ENCODE peak calls at places on chromosomes 5 and 9, in seven cellular contexts. B is effector memory CD4-positive, alpha-beta T cell; S is lower lobe of right lung; F is SK-N-SH; Q is WERI-Rb-1; G is transverse colon; I is cardiac muscle cell. X is an unnamed sample.

GRCh38 chr5:95241635-95242034 is 43.3 kb downstream of the MCTP1 start:
- DNase-seq in F (no peak), Q (no peak), S (no peak), G (no peak), I (no peak), B (no peak), X (no peak)

GRCh38 chr9:109918359-109919163 is 138.6 kb downstream of the PALM2AKAP2 start:
- DNase-seq in B (no peak), I (no peak), G (peak), Q (no peak), F (no peak), S (no peak), X (no peak)

GRCh38 chr5:74632947-74633356 is 7.6 kb downstream of the ENC1 start:
- DNase-seq in I (peak), B (no peak), Q (no peak), G (no peak), S (no peak), F (no peak), X (no peak)

GRCh38 chr5:15946026-15946425 is 233.6 kb downstream of the MARCHF11 start:
- DNase-seq in S (no peak), I (peak), Q (no peak), F (no peak), B (no peak), G (no peak), X (no peak)

GRCh38 chr9:3906437-3907213 is 380.8 kb upstream of the RFX3 start:
- DNase-seq in B (no peak), I (peak), Q (peak), S (no peak), G (no peak), F (peak), X (no peak)

GRCh38 chr9:89675403-89675771 is 70.6 kb downstream of the GADD45G start:
- DNase-seq in S (no peak), G (no peak), Q (peak), F (peak), B (no peak), I (no peak), X (no peak)

GRCh38 chr5:130720355-130720754 is 444.7 kb downstream of the HINT1 start:
- DNase-seq in B (no peak), S (no peak), I (peak), Q (no peak), F (peak), G (no peak), X (no peak)

GRCh38 chr5:67095346-67095871 is 101.2 kb downstream of the CD180 start:
- DNase-seq in S (peak), G (peak), B (no peak), Q (no peak), F (no peak), I (peak), X (peak)

GRCh38 chr5:145660897-145661650 is 174.1 kb downstream of the PRELID2 start:
- DNase-seq in G (no peak), F (no peak), I (peak), B (no peak), Q (no peak), S (no peak), X (no peak)

GRCh38 chr5:172085738-172086137 is 79.3 kb upstream of the FBXW11 start:
- DNase-seq in F (no peak), I (no peak), S (no peak), B (no peak), G (no peak), Q (no peak), X (no peak)

GRCh38 chr9:91191443-91192378 is 170.0 kb downstream of the AUH start:
- DNase-seq in B (no peak), S (no peak), F (no peak), I (no peak), Q (peak), G (no peak), X (no peak)

GRCh38 chr5:42875785-42876374 is 64.2 kb upstream of the SELENOP start:
- DNase-seq in G (no peak), F (no peak), Q (no peak), B (no peak), I (no peak), S (no peak), X (no peak)

GRCh38 chr5:24773241-24773640 is 128.5 kb upstream of the CDH10 start:
- DNase-seq in G (no peak), F (no peak), Q (no peak), S (no peak), I (no peak), B (no peak), X (no peak)

GRCh38 chr9:90914868-90915483 is 113.4 kb downstream of the SYK start:
- DNase-seq in Q (peak), B (peak), F (peak), I (peak), G (peak), S (peak), X (peak)

GRCh38 chr9:105712297-105712696 is 18.0 kb downstream of the TMEM38B start:
- DNase-seq in Q (no peak), B (no peak), S (no peak), G (no peak), F (no peak), I (no peak), X (no peak)

GRCh38 chr9:2228132-2228531 is 213.0 kb downstream of the SMARCA2 start:
- DNase-seq in F (peak), I (peak), B (no peak), G (peak), Q (peak), S (peak), X (peak)

GRCh38 chr5:97191893-97192292 is 8.8 kb upstream of the RIOK2 start:
- DNase-seq in Q (no peak), I (no peak), F (no peak), G (no peak), B (no peak), S (no peak), X (no peak)

GRCh38 chr9:88388886-88389617 is 808 bp downstream of the SPIN1 start:
- DNase-seq in G (peak), F (peak), S (peak), I (peak), Q (peak), B (no peak), X (peak)

GRCh38 chr9:79610019-79610760 is 38.4 kb downstream of the TLE4 start:
- DNase-seq in Q (no peak), S (no peak), G (no peak), B (no peak), F (peak), I (no peak), X (no peak)

GRCh38 chr9:93118863-93119702 is 15.0 kb downstream of the NINJ1 start:
- DNase-seq in F (no peak), I (no peak), S (peak), Q (no peak), G (no peak), B (no peak), X (no peak)

GRCh38 chr5:107985144-107985543 is 314.4 kb upstream of the EFNA5 start:
- DNase-seq in Q (peak), B (no peak), G (peak), F (no peak), I (peak), S (no peak), X (no peak)

GRCh38 chr9:116550728-116551436 is 136.2 kb upstream of the TRIM32 start:
- DNase-seq in F (no peak), I (peak), S (no peak), Q (no peak), G (no peak), B (no peak), X (no peak)

GRCh38 chr9:9117866-9118265 is 1318.3 kb upstream of the DMAC1 start:
- DNase-seq in I (no peak), F (no peak), Q (no peak), S (no peak), G (no peak), B (no peak), X (no peak)

GRCh38 chr9:37253377-37253937 is 133.1 kb downstream of the ZCCHC7 start:
- DNase-seq in F (no peak), S (no peak), G (no peak), Q (no peak), B (no peak), I (no peak), X (no peak)

GRCh38 chr5:1723957-1724821 is 75.4 kb downstream of the MRPL36 start:
- DNase-seq in G (no peak), Q (no peak), I (no peak), F (no peak), S (peak), B (no peak), X (no peak)

GRCh38 chr5:169648725-169649124 is 11.7 kb downstream of the DOCK2 start:
- DNase-seq in F (no peak), G (no peak), B (no peak), Q (no peak), I (peak), S (no peak), X (no peak)

GRCh38 chr5:83071286-83071685 is 5.9 kb downstream of the TMEM167A start:
- DNase-seq in G (no peak), Q (no peak), I (no peak), F (no peak), S (no peak), B (no peak), X (no peak)

GRCh38 chr9:32382582-32383320 is 1.7 kb upstream of the ACO1 start:
- DNase-seq in B (no peak), I (no peak), F (no peak), G (no peak), S (no peak), Q (no peak), X (no peak)

GRCh38 chr5:156295434-156295833 is 31.5 kb upstream of the SGCD start:
- DNase-seq in Q (peak), S (no peak), B (no peak), G (no peak), I (no peak), F (no peak), X (no peak)

GRCh38 chr5:169201597-169201996 is 99.3 kb downstream of the SLIT3 start:
- DNase-seq in Q (no peak), B (no peak), I (no peak), F (no peak), S (no peak), G (no peak), X (no peak)

GRCh38 chr9:137243626-137244485 is 2.8 kb downstream of the TUBB4B start:
- DNase-seq in B (no peak), S (no peak), Q (peak), F (no peak), I (no peak), G (peak), X (no peak)

GRCh38 chr9:133841167-133841812 is 103.1 kb upstream of the SARDH start:
- DNase-seq in G (no peak), I (no peak), Q (no peak), S (no peak), F (no peak), B (no peak), X (no peak)

GRCh38 chr9:133842174-133842573 is 104.0 kb upstream of the SARDH start:
- DNase-seq in F (no peak), Q (no peak), B (no peak), S (no peak), G (peak), I (no peak), X (no peak)

GRCh38 chr9:133837644-133838597 is 99.8 kb upstream of the SARDH start:
- DNase-seq in F (no peak), B (no peak), S (no peak), I (no peak), G (no peak), Q (peak), X (no peak)

GRCh38 chr9:133838859-133839507 is 100.8 kb upstream of the SARDH start:
- DNase-seq in B (no peak), S (no peak), I (no peak), G (no peak), Q (no peak), F (no peak), X (no peak)

DNA sequence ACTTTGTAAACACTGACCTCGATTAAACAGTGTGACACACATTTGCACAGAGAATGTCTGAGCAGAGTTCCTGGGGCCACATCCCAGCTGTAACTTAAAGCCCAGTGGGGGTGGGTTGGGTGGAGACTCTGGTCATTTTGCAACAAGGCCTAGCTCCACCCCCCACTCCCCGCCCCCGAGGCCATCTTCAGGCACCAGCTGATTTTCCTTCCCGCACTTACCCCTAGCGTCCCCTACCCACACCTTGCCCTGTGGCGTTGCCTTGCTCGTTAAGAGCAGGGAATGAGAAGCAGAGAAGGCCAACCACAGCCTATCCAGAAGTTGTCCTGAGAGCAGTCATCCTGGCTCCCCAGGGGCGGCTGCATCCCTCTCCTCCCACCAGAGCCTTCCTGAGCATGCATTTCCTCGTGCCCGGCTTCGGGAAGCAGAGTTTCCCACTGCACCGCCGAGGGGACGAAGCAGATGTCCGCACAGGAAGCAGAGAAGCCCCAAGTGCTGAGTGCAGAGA is 101.7 kb upstream of the SARDH start:
- DNase-seq in S (no peak), G (no peak), B (no peak), F (peak), I (peak), Q (peak), X (no peak)
- H3K27ac ChIP-seq in S (peak), G (no peak), B (no peak), F (peak), I (no peak), Q (peak), X (no peak)

DNA sequence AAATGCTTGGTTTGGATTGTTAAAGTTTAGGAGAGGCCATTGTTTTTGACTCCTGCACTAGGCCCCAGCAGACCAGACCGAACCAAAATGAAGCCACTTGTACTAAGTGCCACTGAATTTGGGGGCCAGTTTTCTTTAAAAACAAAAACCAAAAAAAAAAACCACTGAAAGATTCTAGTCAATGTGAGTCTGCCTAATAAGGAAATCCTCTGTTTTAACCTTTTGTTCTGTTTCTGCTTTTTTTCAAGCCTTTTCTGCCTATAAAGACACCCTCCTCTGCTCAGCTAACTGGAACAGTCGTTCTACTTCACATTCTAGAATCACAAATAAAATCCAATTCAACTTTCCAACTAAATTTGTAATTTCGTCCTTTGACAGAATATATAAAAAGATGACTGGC is 64.9 kb downstream of the SERINC5 start:
- DNase-seq in B (no peak), F (no peak), I (no peak), G (no peak), S (no peak), Q (no peak), X (no peak)
- H3K4me3 ChIP-seq in B (no peak), F (no peak), I (no peak), G (no peak), S (no peak), Q (no peak), X (no peak)

GRCh38 chr5:611731-612486 is at the start of gene CEP72:
- DNase-seq in S (peak), G (peak), Q (peak), F (peak), B (peak), I (peak), X (peak)
- H3K27ac ChIP-seq in S (peak), G (peak), Q (peak), F (no peak), B (peak), I (no peak), X (no peak)

GRCh38 chr9:75027187-75028107 is 646 bp downstream of the CARNMT1 start:
- DNase-seq in Q (peak), G (peak), S (peak), B (peak), F (peak), I (peak), X (peak)

GRCh38 chr9:75019022-75019421 is 9.1 kb downstream of the CARNMT1 start:
- DNase-seq in B (no peak), Q (no peak), I (no peak), G (no peak), F (no peak), S (no peak), X (no peak)

DNA sequence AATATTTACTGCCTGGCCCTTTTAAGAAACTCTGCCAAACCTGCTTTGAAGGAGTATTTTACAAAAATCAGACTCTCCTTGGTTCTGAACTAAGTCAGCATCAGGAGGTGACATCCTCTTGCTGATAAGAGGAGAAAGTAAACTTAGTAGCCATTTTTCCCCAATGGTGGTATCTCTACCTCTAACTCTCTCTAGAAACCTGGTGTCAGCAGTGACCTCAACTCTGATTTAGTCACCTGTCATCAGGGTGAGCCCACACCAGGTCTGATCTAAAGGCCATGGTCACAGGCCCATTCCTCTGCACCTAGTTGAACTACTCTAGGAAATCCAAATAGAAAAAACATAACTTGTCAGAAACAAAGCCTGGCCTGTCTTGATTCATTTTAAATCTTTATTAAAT is 4.2 kb downstream of the CARNMT1 start:
- DNase-seq in I (no peak), F (no peak), S (no peak), G (no peak), B (no peak), Q (no peak), X (no peak)
- H3K4me3 ChIP-seq in I (no peak), F (no peak), S (no peak), G (no peak), B (no peak), Q (no peak), X (no peak)

X was measured in dorsolateral prefrontal cortex.